ENCODE peak calls at places on chromosomes 13 and 19, in four cellular contexts. F is left ventricle myocardium inferior, V is MV-4-11, P is fibroblast of lung. Q is an unnamed sample.

GRCh38 chr19:38004505-38005223 is 97.7 kb downstream of the SIPA1L3 start:
- DNase-seq in F (peak), V (peak), P (peak), Q (peak)

GRCh38 chr19:18279516-18280246 is 1.7 kb downstream of the JUND start:
- DNase-seq in F (peak), V (peak), P (peak), Q (peak)

GRCh38 chr19:46076951-46077814 is 36.4 kb upstream of the IGFL4 start:
- DNase-seq in F (no peak), V (peak), P (peak), Q (peak)

GRCh38 chr19:12956446-12957388 is at the start of gene GADD45GIP1:
- DNase-seq in F (peak), V (peak), P (peak), Q (peak)

GRCh38 chr13:50626031-50626643 is 217.4 kb downstream of the DLEU7 start:
- DNase-seq in F (no peak), V (peak), P (peak), Q (peak)

GRCh38 chr19:39196320-39196719 is 444 bp upstream of the NCCRP1 start:
- DNase-seq in F (no peak), V (no peak), P (no peak), Q (no peak)

GRCh38 chr19:56347163-56347778 is 32.6 kb upstream of the ZSCAN5A start:
- DNase-seq in F (no peak), V (no peak), P (no peak), Q (no peak)

GRCh38 chr19:14366529-14366928 is 14.7 kb upstream of the ADGRE5 start:
- DNase-seq in F (peak), V (peak), P (peak), Q (peak)

GRCh38 chr13:95754069-95754468 is 77.1 kb downstream of the DNAJC3 start:
- DNase-seq in F (no peak), V (peak), P (no peak), Q (no peak)

GRCh38 chr19:53463263-53463662 is 4.3 kb upstream of the ZNF813 start:
- DNase-seq in F (peak), V (no peak), P (peak), Q (no peak)

Q was measured in NCI-H226.